ENCODE peak calls at places on chromosomes 2 and 18, in five cellular contexts. R is CD8-positive, alpha-beta memory T cell; M is NAMALWA; L is fibroblast of lung; C is GM19239. K is an unnamed sample.

GRCh38 chr18:74196220-74197119 is 48.1 kb downstream of the TIMM21 start:
- DNase-seq in L (peak), R (peak), C (peak), M (peak), K (peak)

GRCh38 chr2:66585616-66586015 is 150.7 kb downstream of the MEIS1 start:
- DNase-seq in L (no peak), M (no peak), C (no peak), R (no peak), K (no peak)

GRCh38 chr2:150806336-150806735 is 318.9 kb upstream of the RND3 start:
- DNase-seq in L (peak), M (no peak), C (no peak), R (no peak), K (no peak)

GRCh38 chr2:133936096-133936495 is 317.8 kb upstream of the MGAT5 start:
- DNase-seq in M (no peak), R (no peak), L (no peak), C (no peak), K (no peak)

GRCh38 chr18:31983020-31983419 is 35.6 kb upstream of the RNF125 start:
- DNase-seq in M (no peak), L (no peak), R (no peak), C (no peak), K (no peak)

GRCh38 chr2:75130171-75130570 is 69.1 kb downstream of the TACR1 start:
- DNase-seq in L (no peak), R (no peak), M (peak), C (no peak), K (peak)

GRCh38 chr2:833180-833579 is 117.5 kb upstream of the SNTG2 start:
- DNase-seq in C (no peak), R (no peak), L (no peak), M (no peak), K (no peak)

GRCh38 chr2:227703280-227703732 is 14.5 kb downstream of the SLC19A3 start:
- DNase-seq in L (peak), M (no peak), C (no peak), R (no peak), K (no peak)

GRCh38 chr18:9365406-9365805 is 30.8 kb downstream of the TWSG1 start:
- DNase-seq in C (no peak), R (no peak), L (peak), M (no peak), K (no peak)

GRCh38 chr2:202069189-202070050 is 3.6 kb upstream of the KIAA2012 start:
- DNase-seq in M (no peak), C (no peak), R (no peak), L (no peak), K (no peak)

GRCh38 chr2:185934232-185934631 is 195.6 kb downstream of the FSIP2 start:
- DNase-seq in R (no peak), M (no peak), L (no peak), C (no peak), K (no peak)

GRCh38 chr2:29314816-29315571 is 199.8 kb downstream of the CLIP4 start:
- DNase-seq in L (no peak), C (peak), R (peak), M (peak), K (no peak)

GRCh38 chr18:36769611-36770314 is 59.0 kb downstream of the TPGS2 start:
- DNase-seq in R (no peak), C (no peak), L (no peak), M (peak), K (peak)

GRCh38 chr2:240947176-240947575 is 41.0 kb downstream of the CROCC2 start:
- DNase-seq in L (no peak), M (no peak), C (no peak), R (no peak), K (no peak)

GRCh38 chr2:1854747-1855146 is 110.4 kb upstream of the PXDN start:
- DNase-seq in R (no peak), M (peak), C (no peak), L (peak), K (peak)

GRCh38 chr18:73235921-73236320 is 368.1 kb upstream of the NETO1 start:
- DNase-seq in R (no peak), M (no peak), C (no peak), L (no peak), K (no peak)

GRCh38 chr2:70936979-70937811 is 1.5 kb downstream of the ATP6V1B1 start:
- DNase-seq in M (no peak), R (no peak), L (no peak), C (no peak), K (no peak)

GRCh38 chr2:1755436-1756191 is 11.3 kb upstream of the PXDN start:
- DNase-seq in M (no peak), L (peak), R (no peak), C (no peak), K (no peak)

GRCh38 chr2:118810766-118811165 is 36.7 kb downstream of the EN1 start:
- DNase-seq in L (no peak), M (no peak), C (no peak), R (no peak), K (no peak)

GRCh38 chr18:46623541-46623940 is 33.5 kb downstream of the LOXHD1 start:
- DNase-seq in L (no peak), R (peak), M (no peak), C (no peak), K (no peak)

GRCh38 chr2:177250461-177250860 is 14.1 kb downstream of the NFE2L2 start:
- DNase-seq in R (no peak), C (no peak), M (no peak), L (no peak), K (no peak)

GRCh38 chr2:15223887-15224286 is 337.2 kb downstream of the NBAS start:
- DNase-seq in R (no peak), L (peak), M (no peak), C (no peak), K (no peak)